ENCODE peak calls at places on chromosome 13, in seven cellular contexts. B is brain pericyte; R is NCI-H1694; N is stimulated activated CD4-positive, alpha-beta T cell treated with anti-CD3 and anti-CD28 coated beads, TNF-alpha, amount 100 ng/mL, for 1 hour; O is activated CD8-positive, alpha-beta memory T cell treated with anti-CD3 and anti-CD28 coated beads for 1 hour; E is memory B cell; L is thyroid gland. H is an unnamed sample.

GRCh38 chr13:94583926-94584325 is 12.0 kb downstream of the TGDS start:
- DNase-seq in B (no peak), R (no peak), N (no peak), O (no peak), E (no peak), L (no peak), H (no peak)

GRCh38 chr13:33927315-33927714 is 109.4 kb downstream of the RFC3 start:
- DNase-seq in B (no peak), R (no peak), N (no peak), O (no peak), E (no peak), L (peak), H (no peak)

GRCh38 chr13:65966991-65967451 is 1263.1 kb downstream of the PCDH9 start:
- DNase-seq in B (no peak), R (no peak), N (no peak), O (no peak), E (no peak), L (no peak), H (no peak)

GRCh38 chr13:92196566-92197256 is 798.3 kb downstream of the GPC5 start:
- DNase-seq in B (peak), R (peak), N (no peak), O (no peak), E (no peak), L (no peak), H (no peak)

GRCh38 chr13:80038371-80038770 is 302.6 kb downstream of the SPRY2 start:
- DNase-seq in B (no peak), R (no peak), N (no peak), O (no peak), E (no peak), L (no peak), H (no peak)

GRCh38 chr13:104984296-104984818 is 1551.1 kb downstream of the EFNB2 start:
- DNase-seq in B (peak), R (peak), N (no peak), O (no peak), E (no peak), L (peak), H (peak)

GRCh38 chr13:31119966-31120733 is 41.6 kb downstream of the HSPH1 start:
- DNase-seq in B (no peak), R (no peak), N (no peak), O (no peak), E (no peak), L (no peak), H (no peak)

GRCh38 chr13:52827839-52828238 is 20.6 kb downstream of the PCDH8 start:
- DNase-seq in B (no peak), R (peak), N (no peak), O (no peak), E (no peak), L (no peak), H (no peak)

H was measured in smooth muscle cell of the brain vasculature.